ENCODE peak calls at places on chromosomes 2 and 18, in eight cellular contexts. C is RPMI8226; W is CD8-positive, alpha-beta memory T cell; X is activated CD4-positive, alpha-beta memory T cell treated with anti-CD3 and anti-CD28 coated beads for 36 hours; D is globus pallidus; J is HT-29; U is activated naive CD8-positive, alpha-beta T cell treated with anti-CD3 and anti-CD28 coated beads, Interleukin-2, amount 50 U/mL, for 24 hours; P is stimulated activated naive B cell treated with anti-CD40 and anti-IgM and Interleukin-4, amounts not matched to agents 10 μg/mL and 1 μg/mL and 100 μg/mL, for 72 hours. E is an unnamed sample.

GRCh38 chr2:164257794-164258193 is 363.5 kb downstream of the GRB14 start:
- DNase-seq in U (no peak), D (no peak), P (no peak), W (no peak), J (no peak), X (no peak), C (no peak), E (no peak)

GRCh38 chr2:111632661-111633060 is 251.3 kb downstream of the ANAPC1 start:
- DNase-seq in J (no peak), W (no peak), X (peak), D (no peak), U (peak), P (no peak), C (no peak), E (no peak)

GRCh38 chr2:66539452-66539851 is 104.5 kb downstream of the MEIS1 start:
- DNase-seq in J (no peak), C (peak), P (no peak), D (no peak), W (no peak), U (no peak), X (no peak), E (no peak)

GRCh38 chr2:29518988-29519925 is 402.1 kb downstream of the ALK start:
- DNase-seq in D (no peak), C (no peak), U (no peak), X (no peak), P (no peak), W (no peak), J (no peak), E (no peak)

GRCh38 chr18:58668897-58669296 is 2.4 kb upstream of the MALT1 start:
- DNase-seq in C (no peak), P (no peak), J (peak), U (no peak), W (no peak), D (no peak), X (no peak), E (no peak)

GRCh38 chr2:100285691-100286090 is 36.6 kb downstream of the LONRF2 start:
- DNase-seq in X (no peak), U (no peak), J (peak), D (no peak), C (no peak), P (no peak), W (no peak), E (no peak)

GRCh38 chr2:224085246-224085645 is 46.2 kb upstream of the SERPINE2 start:
- DNase-seq in X (no peak), P (no peak), J (peak), C (no peak), D (no peak), W (no peak), U (no peak), E (no peak)

GRCh38 chr18:53018791-53019190 is 678.8 kb downstream of the DCC start:
- DNase-seq in J (no peak), X (no peak), W (no peak), C (no peak), U (no peak), D (no peak), P (no peak), E (no peak)

GRCh38 chr2:207792244-207792785 is 22.6 kb upstream of the FZD5 start:
- DNase-seq in X (no peak), D (no peak), P (no peak), U (no peak), C (no peak), J (peak), W (no peak), E (peak)

GRCh38 chr2:85703329-85703728 is 9.2 kb downstream of the GNLY start:
- DNase-seq in C (no peak), X (no peak), J (no peak), U (no peak), W (no peak), D (no peak), P (no peak), E (no peak)